ENCODE peak calls at places on chromosomes 1 and 21, in ten cellular contexts. F is SW480; Y is iris pigment epithelial cell; K is endodermal cell; D is GF-D8; I is non-pigmented ciliary epithelial cell; A is activated CD4-positive, alpha-beta T cell treated with anti-CD3 and anti-CD28 coated beads, Interleukin-2, amount 50 U/mL, for 4 hours; G is NCI-H1694 treated with DMSO at 0.1 percent for 48 hours; U is NCI-H2029; Z is AG04449. N is an unnamed sample.

GRCh38 chr1:9302745-9303524 is 10.2 kb downstream of the SPSB1 start:
- DNase-seq in F (peak), Y (peak), K (no peak), D (no peak), I (peak), A (no peak), G (no peak), U (peak), Z (peak), N (no peak)

GRCh38 chr1:175126347-175126746 is 58.7 kb downstream of the TNN start:
- DNase-seq in F (no peak), Y (no peak), K (no peak), D (no peak), I (no peak), A (no peak), G (no peak), U (no peak), Z (no peak), N (no peak)

GRCh38 chr21:44253832-44254700 is 7.6 kb downstream of the DNMT3L start:
- DNase-seq in F (no peak), Y (no peak), K (no peak), D (no peak), I (no peak), A (no peak), G (no peak), U (no peak), Z (no peak), N (no peak)

GRCh38 chr1:79040424-79041089 is 34.0 kb upstream of the ADGRL4 start:
- DNase-seq in F (no peak), Y (peak), K (no peak), D (no peak), I (no peak), A (no peak), G (no peak), U (no peak), Z (no peak), N (no peak)

GRCh38 chr1:197180252-197180878 is 33.9 kb upstream of the ASPM start:
- DNase-seq in F (peak), Y (peak), K (no peak), D (peak), I (no peak), A (no peak), G (peak), U (no peak), Z (peak), N (no peak)

GRCh38 chr1:34829250-34829649 is 30.3 kb downstream of the SMIM12 start:
- DNase-seq in F (no peak), Y (no peak), K (peak), D (peak), I (no peak), A (no peak), G (no peak), U (no peak), Z (no peak), N (no peak)

GRCh38 chr1:186903374-186904129 is 74.8 kb downstream of the PLA2G4A start:
- DNase-seq in F (no peak), Y (no peak), K (no peak), D (no peak), I (no peak), A (no peak), G (no peak), U (no peak), Z (no peak), N (no peak)

GRCh38 chr1:65279092-65279448 is 30.3 kb upstream of the DNAJC6 start:
- DNase-seq in F (no peak), Y (no peak), K (peak), D (no peak), I (no peak), A (no peak), G (no peak), U (no peak), Z (no peak), N (no peak)

GRCh38 chr1:40594187-40594531 is 62.7 kb downstream of the ZNF684 start:
- DNase-seq in F (no peak), Y (no peak), K (no peak), D (no peak), I (no peak), A (no peak), G (no peak), U (peak), Z (no peak), N (no peak)

GRCh38 chr1:28087614-28088167 is 719 bp downstream of the EYA3 start:
- DNase-seq in F (peak), Y (peak), K (peak), D (peak), I (no peak), A (no peak), G (no peak), U (no peak), Z (no peak), N (no peak)

GRCh38 chr1:217027403-217028080 is 304.3 kb upstream of the ESRRG start:
- DNase-seq in F (no peak), Y (no peak), K (no peak), D (no peak), I (no peak), A (no peak), G (no peak), U (no peak), Z (no peak), N (no peak)

GRCh38 chr1:12019858-12020509 is 686 bp downstream of the MIIP start:
- DNase-seq in F (no peak), Y (peak), K (no peak), D (peak), I (no peak), A (no peak), G (no peak), U (no peak), Z (no peak), N (no peak)

GRCh38 chr1:208879025-208879424 is 634.8 kb upstream of the PLXNA2 start:
- DNase-seq in F (no peak), Y (no peak), K (no peak), D (no peak), I (no peak), A (no peak), G (no peak), U (no peak), Z (no peak), N (no peak)

GRCh38 chr1:67766117-67766978 is 66.9 kb downstream of the GNG12 start:
- DNase-seq in F (no peak), Y (peak), K (peak), D (no peak), I (peak), A (peak), G (peak), U (no peak), Z (peak), N (peak)

GRCh38 chr1:241990040-241990439 is 8.9 kb downstream of the MAP1LC3C start:
- DNase-seq in F (no peak), Y (peak), K (peak), D (no peak), I (peak), A (no peak), G (no peak), U (peak), Z (peak), N (peak)

GRCh38 chr1:171645553-171646336 is 6.7 kb downstream of the MYOC start:
- DNase-seq in F (no peak), Y (no peak), K (no peak), D (no peak), I (no peak), A (no peak), G (peak), U (no peak), Z (no peak), N (peak)

GRCh38 chr1:236590553-236591150 is 13.7 kb downstream of the HEATR1 start:
- DNase-seq in F (no peak), Y (no peak), K (no peak), D (no peak), I (no peak), A (no peak), G (no peak), U (no peak), Z (no peak), N (no peak)

GRCh38 chr1:169892819-169893644 is 664 bp downstream of the SCYL3 start:
- DNase-seq in F (peak), Y (no peak), K (no peak), D (no peak), I (no peak), A (no peak), G (no peak), U (no peak), Z (no peak), N (peak)

GRCh38 chr1:101971309-101971708 is 25.4 kb downstream of the OLFM3 start:
- DNase-seq in F (no peak), Y (peak), K (no peak), D (no peak), I (no peak), A (no peak), G (no peak), U (no peak), Z (no peak), N (no peak)

GRCh38 chr1:50488403-50488802 is 65.2 kb upstream of the DMRTA2 start:
- DNase-seq in F (no peak), Y (peak), K (no peak), D (no peak), I (no peak), A (no peak), G (no peak), U (no peak), Z (no peak), N (no peak)

GRCh38 chr1:13430495-13430894 is 20.2 kb downstream of the PRAMEF20 start:
- DNase-seq in F (no peak), Y (no peak), K (no peak), D (no peak), I (no peak), A (no peak), G (no peak), U (no peak), Z (no peak), N (no peak)

GRCh38 chr1:170872663-170873062 is 62.7 kb upstream of the MROH9 start:
- DNase-seq in F (no peak), Y (no peak), K (no peak), D (no peak), I (no peak), A (no peak), G (no peak), U (no peak), Z (no peak), N (no peak)

GRCh38 chr1:116111196-116112021 is at the start of gene MAB21L3:
- DNase-seq in F (peak), Y (no peak), K (no peak), D (no peak), I (no peak), A (no peak), G (no peak), U (no peak), Z (no peak), N (no peak)

GRCh38 chr21:36347278-36347961 is 27.4 kb downstream of the MORC3 start:
- DNase-seq in F (no peak), Y (no peak), K (no peak), D (no peak), I (no peak), A (no peak), G (no peak), U (no peak), Z (no peak), N (no peak)

GRCh38 chr21:43769325-43769958 is 6.7 kb downstream of the CSTB start:
- DNase-seq in F (no peak), Y (no peak), K (no peak), D (no peak), I (no peak), A (no peak), G (no peak), U (no peak), Z (no peak), N (no peak)

GRCh38 chr1:208165659-208166058 is 78.5 kb downstream of the PLXNA2 start:
- DNase-seq in F (no peak), Y (peak), K (no peak), D (no peak), I (peak), A (no peak), G (no peak), U (no peak), Z (no peak), N (no peak)

GRCh38 chr21:25564349-25564948 is 42.8 kb downstream of the MRPL39 start:
- DNase-seq in F (no peak), Y (no peak), K (no peak), D (no peak), I (no peak), A (no peak), G (no peak), U (no peak), Z (no peak), N (no peak)

GRCh38 chr1:150235436-150235851 is 468 bp downstream of the ANP32E start:
- DNase-seq in F (no peak), Y (peak), K (no peak), D (no peak), I (no peak), A (peak), G (no peak), U (no peak), Z (no peak), N (no peak)

GRCh38 chr1:172602706-172603105 is 56.2 kb upstream of the FASLG start:
- DNase-seq in F (no peak), Y (no peak), K (no peak), D (no peak), I (no peak), A (no peak), G (no peak), U (no peak), Z (no peak), N (no peak)

N was measured in dorsolateral prefrontal cortex.